ENCODE peak calls at places on chromosomes 7 and 10, in four cellular contexts. One of them, this sample, is unnamed.

GRCh38 chr10:1398626-1399410 is 338.5 kb downstream of the ADARB2 start:
- DNase-seq in K562: no peak
- DNase-seq in H1: no peak
- DNase-seq in HepG2: no peak
- DNase-seq in this sample: no peak

GRCh38 chr7:148852272-148852671 is 31.8 kb downstream of the EZH2 start:
- DNase-seq in K562: no peak
- DNase-seq in H1: no peak
- DNase-seq in HepG2: no peak
- DNase-seq in this sample: no peak

GRCh38 chr7:106625678-106626301 is 35.2 kb downstream of the CCDC71L start:
- DNase-seq in H1: no peak
- DNase-seq in HepG2: no peak
- DNase-seq in K562: no peak
- DNase-seq in this sample: no peak

GRCh38 chr7:17646181-17646956 is 293.9 kb downstream of the SNX13 start:
- DNase-seq in HepG2: no peak
- DNase-seq in K562: no peak
- DNase-seq in H1: no peak
- DNase-seq in this sample: no peak

GRCh38 chr10:79254333-79255006 is 92.8 kb upstream of the PPIF start:
- DNase-seq in K562: no peak
- DNase-seq in HepG2: no peak
- DNase-seq in H1: no peak
- DNase-seq in this sample: no peak

GRCh38 chr7:101833799-101834198 is 16.4 kb downstream of the CUX1 start:
- DNase-seq in K562: no peak
- DNase-seq in H1: no peak
- DNase-seq in HepG2: no peak
- DNase-seq in this sample: no peak

GRCh38 chr7:24978837-24979469 is 1.0 kb downstream of the OSBPL3 start:
- DNase-seq in H1: no peak
- DNase-seq in K562: no peak
- DNase-seq in HepG2: no peak
- DNase-seq in this sample: no peak

GRCh38 chr10:32958085-32958991 is at the start of gene ITGB1:
- DNase-seq in H1: peak
- DNase-seq in HepG2: peak
- DNase-seq in K562: peak
- DNase-seq in this sample: peak

GRCh38 chr10:125037145-125037544 is 95.2 kb downstream of the ZRANB1 start:
- DNase-seq in H1: no peak
- DNase-seq in HepG2: peak
- DNase-seq in K562: no peak
- DNase-seq in this sample: peak

DNA sequence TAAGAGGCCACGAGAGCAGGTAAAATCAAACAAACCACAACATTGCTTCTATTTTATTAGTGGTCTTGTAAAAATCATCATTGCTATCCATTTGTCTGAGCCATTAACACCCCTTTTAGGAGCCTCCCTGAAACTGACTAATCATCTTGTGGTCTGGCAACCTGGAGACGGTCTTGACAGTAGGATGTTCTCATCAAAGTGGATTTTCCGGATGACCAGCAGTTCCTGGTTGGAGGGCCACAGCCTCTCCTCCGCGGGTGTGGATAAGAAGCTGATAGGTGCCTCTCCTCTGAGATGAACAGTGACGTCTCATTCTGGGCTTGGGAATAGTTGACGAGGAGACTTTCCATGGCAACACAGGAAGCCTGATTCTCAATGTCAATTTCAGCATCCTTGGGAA is 490.7 kb downstream of the TYW1 start:
- DNase-seq in H1: no peak
- DNase-seq in HepG2: no peak
- DNase-seq in K562: no peak
- DNase-seq in this sample: no peak
- TF ChIP-seq JUN in H1: no peak
- TF ChIP-seq JUN in HepG2: no peak
- TF ChIP-seq JUN in K562: no peak
- TF ChIP-seq JUN in this sample: no peak

DNA sequence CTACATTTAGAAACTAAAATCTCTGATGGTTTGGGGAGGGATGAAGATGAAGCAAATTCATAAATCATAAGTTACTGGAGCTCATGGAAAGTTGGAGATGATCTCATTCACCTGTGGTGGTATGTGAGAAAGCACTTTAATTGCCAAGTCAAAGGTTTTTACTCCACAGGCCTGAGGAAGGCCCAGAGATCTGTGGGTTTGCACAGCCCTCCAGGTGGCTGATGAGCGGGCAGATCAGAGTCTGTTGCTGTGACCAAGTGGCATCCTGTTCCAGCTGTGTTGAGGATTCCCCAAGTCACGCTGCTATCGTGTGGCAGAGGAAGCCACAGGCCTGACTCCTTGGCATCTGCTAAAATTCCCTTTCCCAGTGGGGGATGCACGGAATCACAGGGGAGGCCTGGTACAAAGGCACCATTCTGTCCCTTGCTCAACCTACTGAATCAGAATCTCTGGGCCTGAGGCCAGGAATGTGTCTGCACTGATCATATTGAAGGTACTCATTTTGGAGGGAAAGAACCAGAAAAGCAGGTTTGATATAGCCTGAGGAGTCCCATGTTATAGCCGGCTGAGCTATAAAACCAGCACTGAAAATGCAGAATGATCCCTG is 19.7 kb upstream of the DDC start:
- DNase-seq in HepG2: no peak
- DNase-seq in H1: no peak
- DNase-seq in K562: no peak
- DNase-seq in this sample: no peak
- TF ChIP-seq EP300 in HepG2: no peak
- TF ChIP-seq EP300 in H1: no peak
- TF ChIP-seq EP300 in K562: no peak
- TF ChIP-seq EP300 in this sample: no peak

DNA sequence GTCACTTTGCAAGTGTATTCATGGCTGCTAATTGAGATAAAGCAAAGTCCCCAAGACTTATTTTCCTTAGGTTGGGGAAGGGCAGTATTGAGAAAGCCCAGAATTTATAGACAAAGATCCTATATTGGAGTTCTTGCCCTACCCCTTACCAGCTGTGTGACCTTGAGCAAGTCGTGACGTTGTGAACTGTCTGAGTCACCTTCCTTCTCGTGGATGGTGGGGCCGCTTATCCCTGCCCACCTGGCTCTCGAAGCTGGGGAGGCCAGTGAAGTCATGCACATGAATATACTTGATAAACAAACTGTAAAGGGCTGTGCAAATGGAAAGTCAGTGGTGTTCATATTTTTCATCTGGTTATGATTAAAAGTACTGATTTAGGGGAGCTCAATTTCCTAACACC is 127.4 kb downstream of the TACC2 start:
- DNase-seq in K562: no peak
- DNase-seq in HepG2: peak
- DNase-seq in H1: no peak
- DNase-seq in this sample: no peak
- TF ChIP-seq JUN in K562: no peak
- TF ChIP-seq JUN in HepG2: no peak
- TF ChIP-seq JUN in H1: no peak
- TF ChIP-seq JUN in this sample: no peak

GRCh38 chr7:23691320-23691719 is 11.3 kb downstream of the FAM221A start:
- DNase-seq in HepG2: no peak
- DNase-seq in H1: no peak
- DNase-seq in K562: no peak
- DNase-seq in this sample: no peak
- TF ChIP-seq EP300 in HepG2: no peak
- TF ChIP-seq EP300 in H1: no peak
- TF ChIP-seq EP300 in K562: no peak
- TF ChIP-seq EP300 in this sample: no peak

GRCh38 chr7:30472081-30472770 is 6.4 kb downstream of the NOD1 start:
- DNase-seq in K562: no peak
- DNase-seq in H1: no peak
- DNase-seq in HepG2: no peak
- DNase-seq in this sample: no peak
- TF ChIP-seq JUN in K562: no peak
- TF ChIP-seq JUN in H1: no peak
- TF ChIP-seq JUN in HepG2: no peak
- TF ChIP-seq JUN in this sample: no peak

GRCh38 chr7:40221836-40222235 is 87.0 kb downstream of the SUGCT start:
- DNase-seq in H1: no peak
- DNase-seq in K562: no peak
- DNase-seq in HepG2: no peak
- DNase-seq in this sample: no peak
- TF ChIP-seq EP300 in H1: no peak
- TF ChIP-seq EP300 in K562: no peak
- TF ChIP-seq EP300 in HepG2: no peak
- TF ChIP-seq EP300 in this sample: no peak

This sample was measured in A549.